ENCODE peak calls at places on chromosomes 6 and 20, in four cellular contexts. One of them, this sample, is unnamed.

GRCh38 chr6:18034798-18035202 is 47.4 kb upstream of the KIF13A start:
- DNase-seq in mesenteric fat pad: no peak
- DNase-seq in AG20443: no peak
- DNase-seq in left cardiac atrium: no peak
- DNase-seq in this sample: no peak

GRCh38 chr20:1824834-1825233 is 70.4 kb upstream of the SIRPA start:
- DNase-seq in mesenteric fat pad: no peak
- DNase-seq in AG20443: no peak
- DNase-seq in left cardiac atrium: no peak
- DNase-seq in this sample: peak

GRCh38 chr6:5481024-5481423 is 219.7 kb downstream of the FARS2 start:
- DNase-seq in mesenteric fat pad: no peak
- DNase-seq in AG20443: no peak
- DNase-seq in left cardiac atrium: peak
- DNase-seq in this sample: no peak

GRCh38 chr6:166958926-166959861 is 2.8 kb upstream of the RNASET2 start:
- DNase-seq in mesenteric fat pad: peak
- DNase-seq in AG20443: no peak
- DNase-seq in left cardiac atrium: peak
- DNase-seq in this sample: peak

GRCh38 chr20:35306931-35307517 is 14.8 kb upstream of the FAM83C start:
- DNase-seq in mesenteric fat pad: no peak
- DNase-seq in AG20443: peak
- DNase-seq in left cardiac atrium: peak
- DNase-seq in this sample: peak

GRCh38 chr20:54219751-54220426 is 12.0 kb downstream of the PFDN4 start:
- DNase-seq in mesenteric fat pad: no peak
- DNase-seq in AG20443: peak
- DNase-seq in left cardiac atrium: no peak
- DNase-seq in this sample: peak

GRCh38 chr6:6037179-6037578 is 30.5 kb upstream of the NRN1 start:
- DNase-seq in mesenteric fat pad: no peak
- DNase-seq in AG20443: no peak
- DNase-seq in left cardiac atrium: no peak
- DNase-seq in this sample: no peak

GRCh38 chr6:116564296-116564695 is 7.0 kb upstream of the RWDD1 start:
- DNase-seq in mesenteric fat pad: no peak
- DNase-seq in AG20443: peak
- DNase-seq in left cardiac atrium: no peak
- DNase-seq in this sample: peak

GRCh38 chr6:11011787-11012234 is 32.3 kb downstream of the ELOVL2 start:
- DNase-seq in mesenteric fat pad: no peak
- DNase-seq in AG20443: peak
- DNase-seq in left cardiac atrium: peak
- DNase-seq in this sample: no peak

GRCh38 chr6:2432258-2432657 is 186.9 kb upstream of the GMDS start:
- DNase-seq in mesenteric fat pad: no peak
- DNase-seq in AG20443: peak
- DNase-seq in left cardiac atrium: no peak
- DNase-seq in this sample: peak

GRCh38 chr20:48698507-48699267 is 129.1 kb downstream of the PREX1 start:
- DNase-seq in mesenteric fat pad: no peak
- DNase-seq in AG20443: no peak
- DNase-seq in left cardiac atrium: no peak
- DNase-seq in this sample: no peak

GRCh38 chr20:57259179-57260021 is 7.0 kb downstream of the BMP7 start:
- DNase-seq in mesenteric fat pad: no peak
- DNase-seq in AG20443: no peak
- DNase-seq in left cardiac atrium: no peak
- DNase-seq in this sample: no peak

GRCh38 chr20:57109151-57109953 is 157.1 kb downstream of the BMP7 start:
- DNase-seq in mesenteric fat pad: no peak
- DNase-seq in AG20443: no peak
- DNase-seq in left cardiac atrium: no peak
- DNase-seq in this sample: no peak

GRCh38 chr6:116410945-116411623 is 40.3 kb downstream of the DSE start:
- DNase-seq in mesenteric fat pad: no peak
- DNase-seq in AG20443: peak
- DNase-seq in left cardiac atrium: no peak
- DNase-seq in this sample: peak

GRCh38 chr20:47998736-47999135 is 213.5 kb upstream of the SULF2 start:
- DNase-seq in mesenteric fat pad: no peak
- DNase-seq in AG20443: no peak
- DNase-seq in left cardiac atrium: no peak
- DNase-seq in this sample: peak

GRCh38 chr6:83215131-83216047 is 22.2 kb downstream of the RWDD2A start:
- DNase-seq in mesenteric fat pad: no peak
- DNase-seq in AG20443: peak
- DNase-seq in left cardiac atrium: peak
- DNase-seq in this sample: peak

GRCh38 chr6:81575446-81575845 is 177.0 kb downstream of the TENT5A start:
- DNase-seq in mesenteric fat pad: no peak
- DNase-seq in AG20443: peak
- DNase-seq in left cardiac atrium: no peak
- DNase-seq in this sample: peak

GRCh38 chr20:56418385-56418861 is 6.4 kb downstream of the CASS4 start:
- DNase-seq in mesenteric fat pad: no peak
- DNase-seq in AG20443: no peak
- DNase-seq in left cardiac atrium: no peak
- DNase-seq in this sample: no peak

GRCh38 chr6:63451238-63451637 is 121.0 kb upstream of the LOC128125822 start:
- DNase-seq in mesenteric fat pad: no peak
- DNase-seq in AG20443: no peak
- DNase-seq in left cardiac atrium: no peak
- DNase-seq in this sample: no peak

GRCh38 chr20:62328684-62329388 is 26.0 kb downstream of the ADRM1 start:
- DNase-seq in mesenteric fat pad: no peak
- DNase-seq in AG20443: no peak
- DNase-seq in left cardiac atrium: no peak
- DNase-seq in this sample: no peak